ENCODE peak calls at places on chromosomes 2 and 18, in seven cellular contexts. V is coronary artery; F is activated effector memory CD4-positive, alpha-beta T cell treated with anti-CD3 and anti-CD28 coated beads, Interleukin-2, amount 50 U/mL, for 16 hours; L is activated T-cell treated with anti-CD3 and anti-CD28 coated beads, Interleukin-2, amount 50 U/mL, for 48 hours; D is CD8-positive, alpha-beta T cell; T is head of caudate nucleus; S is cardiac fibroblast. I is an unnamed sample.

GRCh38 chr2:86234573-86235131 is 35.4 kb downstream of the MRPL35 start:
- DNase-seq in V (no peak), F (no peak), L (no peak), D (no peak), T (no peak), S (no peak), I (peak)

GRCh38 chr2:30631051-30631671 is 176.1 kb downstream of the CAPN13 start:
- DNase-seq in V (no peak), F (no peak), L (no peak), D (no peak), T (no peak), S (peak), I (no peak)

GRCh38 chr2:128552806-128553551 is 234.3 kb upstream of the HS6ST1 start:
- DNase-seq in V (no peak), F (no peak), L (no peak), D (no peak), T (no peak), S (peak), I (peak)

GRCh38 chr18:22168360-22168921 is 948 bp upstream of the GATA6 start:
- DNase-seq in V (no peak), F (no peak), L (no peak), D (no peak), T (no peak), S (peak), I (no peak)

GRCh38 chr2:98160574-98160973 is 73.6 kb downstream of the VWA3B start:
- DNase-seq in V (no peak), F (no peak), L (no peak), D (no peak), T (no peak), S (no peak), I (no peak)

GRCh38 chr2:16030206-16031054 is 90.1 kb downstream of the MYCN start:
- DNase-seq in V (no peak), F (no peak), L (no peak), D (no peak), T (peak), S (no peak), I (no peak)

GRCh38 chr2:120683081-120683480 is 52.6 kb upstream of the GLI2 start:
- DNase-seq in V (no peak), F (no peak), L (no peak), D (no peak), T (no peak), S (no peak), I (peak)

GRCh38 chr2:185255566-185255965 is 483.0 kb upstream of the FSIP2 start:
- DNase-seq in V (no peak), F (no peak), L (no peak), D (no peak), T (no peak), S (no peak), I (no peak)

GRCh38 chr2:137493261-137493660 is 471.0 kb upstream of the HNMT start:
- DNase-seq in V (no peak), F (no peak), L (no peak), D (no peak), T (no peak), S (no peak), I (no peak)

GRCh38 chr2:168841445-168841844 is 39.0 kb downstream of the NOSTRIN start:
- DNase-seq in V (no peak), F (no peak), L (no peak), D (no peak), T (no peak), S (no peak), I (no peak)

GRCh38 chr2:229434131-229434530 is 163.0 kb upstream of the PID1 start:
- DNase-seq in V (no peak), F (no peak), L (no peak), D (no peak), T (no peak), S (no peak), I (no peak)

GRCh38 chr18:73959341-73959740 is 188.3 kb downstream of the FBXO15 start:
- DNase-seq in V (no peak), F (no peak), L (no peak), D (no peak), T (no peak), S (peak), I (no peak)

GRCh38 chr2:222797308-222797707 is 63.5 kb upstream of the ACSL3 start:
- DNase-seq in V (no peak), F (no peak), L (no peak), D (no peak), T (no peak), S (peak), I (no peak)

GRCh38 chr18:8943900-8944870 is 158.3 kb upstream of the NDUFV2 start:
- DNase-seq in V (no peak), F (no peak), L (no peak), D (no peak), T (no peak), S (peak), I (no peak)

I was measured in mesenteric fat pad.